ENCODE peak calls at places on chromosomes 13 and 19, in seven cellular contexts. X, I, B, S, E, Q and Y are unnamed samples.

GRCh38 chr13:101098873-101099272 is 317.4 kb downstream of the NALCN start:
- DNase-seq in X (peak), I (no peak), B (peak), S (no peak), E (no peak), Q (no peak), Y (no peak)

GRCh38 chr19:18223860-18224524 is 2.2 kb downstream of the PDE4C start:
- DNase-seq in X (no peak), I (peak), B (no peak), S (no peak), E (no peak), Q (no peak), Y (no peak)

GRCh38 chr19:34171539-34171876 is 796 bp upstream of the LSM14A start:
- DNase-seq in X (peak), I (peak), B (peak), S (no peak), E (no peak), Q (peak), Y (no peak)

GRCh38 chr13:111883571-111884343 is 183.2 kb upstream of the SOX1 start:
- DNase-seq in X (no peak), I (no peak), B (no peak), S (no peak), E (no peak), Q (no peak), Y (no peak)

GRCh38 chr13:45196622-45197021 is 4.2 kb downstream of the KCTD4 start:
- DNase-seq in X (peak), I (peak), B (peak), S (no peak), E (no peak), Q (peak), Y (no peak)

GRCh38 chr19:17784201-17785008 is 10.5 kb upstream of the B3GNT3 start:
- DNase-seq in X (peak), I (peak), B (peak), S (peak), E (peak), Q (no peak), Y (no peak)

GRCh38 chr13:74171621-74172020 is 37.4 kb upstream of the KLF12 start:
- DNase-seq in X (no peak), I (no peak), B (no peak), S (no peak), E (no peak), Q (no peak), Y (no peak)

GRCh38 chr13:41064493-41064892 is 3.2 kb downstream of the WBP4 start:
- DNase-seq in X (peak), I (peak), B (no peak), S (no peak), E (no peak), Q (peak), Y (peak)

GRCh38 chr13:43784491-43784890 is 2.3 kb downstream of the ENOX1 start:
- DNase-seq in X (no peak), I (no peak), B (no peak), S (no peak), E (no peak), Q (no peak), Y (no peak)

GRCh38 chr19:30453768-30454167 is 81.6 kb downstream of the ZNF536 start:
- DNase-seq in X (no peak), I (no peak), B (no peak), S (no peak), E (no peak), Q (no peak), Y (no peak)

GRCh38 chr19:3595521-3596061 is 10.3 kb downstream of the GIPC3 start:
- DNase-seq in X (no peak), I (no peak), B (no peak), S (no peak), E (no peak), Q (no peak), Y (no peak)

GRCh38 chr13:78680064-78680463 is 21.1 kb upstream of the OBI1 start:
- DNase-seq in X (no peak), I (no peak), B (no peak), S (no peak), E (no peak), Q (no peak), Y (no peak)

GRCh38 chr13:104854007-104854406 is 1681.5 kb downstream of the EFNB2 start:
- DNase-seq in X (no peak), I (no peak), B (no peak), S (no peak), E (no peak), Q (no peak), Y (no peak)

GRCh38 chr19:18364826-18365528 is 21.0 kb upstream of the GDF15 start:
- DNase-seq in X (peak), I (peak), B (peak), S (no peak), E (peak), Q (peak), Y (peak)

GRCh38 chr13:51134763-51135365 is 23.8 kb upstream of the C13orf42 start:
- DNase-seq in X (no peak), I (no peak), B (no peak), S (no peak), E (no peak), Q (no peak), Y (no peak)

GRCh38 chr19:45094707-45095106 is 1.7 kb downstream of the PPP1R37 start:
- DNase-seq in X (no peak), I (no peak), B (no peak), S (no peak), E (no peak), Q (no peak), Y (no peak)

GRCh38 chr19:7000816-7001215 is 20.4 kb downstream of the MBD3L2B start:
- DNase-seq in X (no peak), I (no peak), B (no peak), S (no peak), E (no peak), Q (no peak), Y (no peak)

GRCh38 chr19:7739801-7740659 is 7.3 kb downstream of the CD209 start:
- DNase-seq in X (no peak), I (no peak), B (no peak), S (no peak), E (no peak), Q (no peak), Y (no peak)

GRCh38 chr19:862529-863304 is 3.3 kb downstream of the CFD start:
- DNase-seq in X (peak), I (peak), B (peak), S (no peak), E (peak), Q (peak), Y (no peak)

GRCh38 chr19:5687360-5688198 is 2.5 kb upstream of the RPL36 start:
- DNase-seq in X (no peak), I (no peak), B (no peak), S (no peak), E (no peak), Q (no peak), Y (no peak)

GRCh38 chr13:111880185-111880584 is 186.8 kb upstream of the SOX1 start:
- DNase-seq in X (no peak), I (no peak), B (no peak), S (no peak), E (no peak), Q (no peak), Y (no peak)

GRCh38 chr13:60369242-60369641 is 27.8 kb upstream of the TDRD3 start:
- DNase-seq in X (peak), I (peak), B (no peak), S (no peak), E (no peak), Q (no peak), Y (no peak)

GRCh38 chr13:100508996-100509395 is 79.6 kb downstream of the GGACT start:
- DNase-seq in X (no peak), I (no peak), B (no peak), S (no peak), E (no peak), Q (no peak), Y (no peak)

GRCh38 chr19:48961051-48961649 is 4.0 kb upstream of the FTL start:
- DNase-seq in X (no peak), I (no peak), B (no peak), S (no peak), E (no peak), Q (no peak), Y (no peak)

GRCh38 chr19:815079-815774 is 6.5 kb downstream of the PLPPR3 start:
- DNase-seq in X (no peak), I (no peak), B (no peak), S (no peak), E (no peak), Q (no peak), Y (no peak)

GRCh38 chr13:40490086-40490723 is 176.2 kb downstream of the FOXO1 start:
- DNase-seq in X (no peak), I (no peak), B (no peak), S (no peak), E (no peak), Q (no peak), Y (no peak)

GRCh38 chr19:934865-935422 is 9.1 kb downstream of the ARID3A start:
- DNase-seq in X (peak), I (peak), B (no peak), S (peak), E (peak), Q (peak), Y (no peak)

GRCh38 chr13:44197791-44198770 is 175.5 kb upstream of the SERP2 start:
- DNase-seq in X (peak), I (peak), B (peak), S (no peak), E (no peak), Q (no peak), Y (peak)

GRCh38 chr19:18898081-18898532 is 2.1 kb upstream of the CERS1 start:
- DNase-seq in X (no peak), I (no peak), B (no peak), S (no peak), E (no peak), Q (no peak), Y (no peak)

GRCh38 chr13:75195479-75196111 is 286.4 kb downstream of the TBC1D4 start:
- DNase-seq in X (no peak), I (peak), B (peak), S (no peak), E (no peak), Q (no peak), Y (no peak)

GRCh38 chr19:49441210-49441959 is at the start of gene SLC17A7:
- DNase-seq in X (no peak), I (no peak), B (no peak), S (no peak), E (no peak), Q (no peak), Y (no peak)

GRCh38 chr13:52411629-52412028 is 5.7 kb upstream of the THSD1 start:
- DNase-seq in X (peak), I (no peak), B (peak), S (no peak), E (no peak), Q (peak), Y (peak)

GRCh38 chr13:78183737-78184136 is 265.1 kb upstream of the EDNRB start:
- DNase-seq in X (peak), I (peak), B (no peak), S (no peak), E (no peak), Q (no peak), Y (no peak)

GRCh38 chr19:8973501-8974091 is 36.6 kb downstream of the MUC16 start:
- DNase-seq in X (no peak), I (peak), B (peak), S (no peak), E (no peak), Q (no peak), Y (no peak)

GRCh38 chr19:19597809-19598306 is 20.6 kb downstream of the PBX4 start:
- DNase-seq in X (no peak), I (no peak), B (no peak), S (no peak), E (no peak), Q (no peak), Y (no peak)

GRCh38 chr13:31234729-31235128 is 35.0 kb downstream of the B3GLCT start:
- DNase-seq in X (no peak), I (peak), B (no peak), S (no peak), E (no peak), Q (no peak), Y (no peak)

GRCh38 chr13:110646442-110647364 is 31.4 kb downstream of the NAXD start:
- DNase-seq in X (no peak), I (no peak), B (no peak), S (no peak), E (no peak), Q (no peak), Y (no peak)

GRCh38 chr13:109249780-109250528 is 536.4 kb downstream of the IRS2 start:
- DNase-seq in X (no peak), I (no peak), B (no peak), S (no peak), E (no peak), Q (no peak), Y (no peak)

DNA sequence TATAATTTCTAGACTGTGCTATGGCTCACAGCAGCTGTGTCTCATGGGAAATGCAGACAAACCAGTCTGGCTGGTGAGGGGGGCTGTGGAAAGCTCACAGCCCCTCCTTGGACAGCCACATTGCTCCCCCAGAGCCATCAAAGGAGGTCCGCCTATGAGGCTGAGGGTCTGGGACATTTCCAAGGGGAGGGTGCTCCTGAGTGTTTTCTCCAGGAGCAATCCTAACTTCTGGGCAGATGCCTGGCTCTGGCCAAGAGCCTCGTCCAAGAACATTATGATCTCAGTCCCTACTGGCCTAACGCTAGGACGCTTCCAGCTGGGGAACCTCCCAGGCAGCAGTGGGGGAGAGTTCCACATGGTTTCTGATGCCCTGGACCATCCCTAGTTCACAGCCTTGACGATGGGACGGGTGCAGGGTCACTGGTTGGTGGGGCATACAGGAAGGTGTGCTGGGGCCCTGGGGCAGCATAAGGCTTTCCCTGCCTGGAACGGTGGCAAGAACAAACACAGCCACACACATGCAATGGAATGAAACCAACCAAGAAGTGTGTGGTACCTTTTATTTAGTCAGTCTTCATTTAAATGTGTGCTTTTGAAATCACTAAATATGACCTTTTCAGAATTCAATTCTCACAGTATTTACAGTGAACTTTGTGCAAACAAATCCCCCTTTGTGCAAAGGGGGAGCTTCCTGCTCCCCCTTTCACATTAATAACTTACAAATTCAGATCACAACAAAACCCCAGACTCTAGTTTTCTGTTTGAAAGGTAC is 60.6 kb downstream of the CDADC1 start:
- DNase-seq in X (peak), I (peak), B (peak), S (peak), E (peak), Q (peak), Y (no peak)
- TF ChIP-seq CTCF in X (no peak), I (no peak), B (no peak), S (no peak), E (no peak), Q (no peak), Y (no peak)

GRCh38 chr19:2331601-2332246 is 3.2 kb downstream of the SPPL2B start:
- DNase-seq in X (no peak), I (no peak), B (no peak), S (no peak), E (no peak), Q (no peak), Y (no peak)
- H3K4me3 ChIP-seq in X (no peak), I (no peak), B (no peak), S (no peak), E (no peak), Q (no peak), Y (no peak)

GRCh38 chr19:10979950-10980349 is 19.1 kb downstream of the SMARCA4 start:
- DNase-seq in X (no peak), I (no peak), B (no peak), S (peak), E (no peak), Q (no peak), Y (no peak)
- TF ChIP-seq CTCF in X (no peak), I (no peak), B (no peak), S (no peak), E (no peak), Q (no peak), Y (no peak)

GRCh38 chr13:36131215-36131930 is at the start of gene DCLK1:
- DNase-seq in X (no peak), I (peak), B (peak), S (peak), E (no peak), Q (no peak), Y (no peak)

GRCh38 chr13:36133950-36134349 is 2.8 kb upstream of the DCLK1 start:
- DNase-seq in X (no peak), I (peak), B (no peak), S (no peak), E (no peak), Q (no peak), Y (no peak)

GRCh38 chr13:36130168-36130541 is 1.0 kb downstream of the DCLK1 start:
- DNase-seq in X (no peak), I (no peak), B (no peak), S (no peak), E (no peak), Q (no peak), Y (no peak)

GRCh38 chr13:36130542-36131214 is 504 bp downstream of the DCLK1 start:
- DNase-seq in X (no peak), I (peak), B (no peak), S (peak), E (no peak), Q (no peak), Y (no peak)

DNA sequence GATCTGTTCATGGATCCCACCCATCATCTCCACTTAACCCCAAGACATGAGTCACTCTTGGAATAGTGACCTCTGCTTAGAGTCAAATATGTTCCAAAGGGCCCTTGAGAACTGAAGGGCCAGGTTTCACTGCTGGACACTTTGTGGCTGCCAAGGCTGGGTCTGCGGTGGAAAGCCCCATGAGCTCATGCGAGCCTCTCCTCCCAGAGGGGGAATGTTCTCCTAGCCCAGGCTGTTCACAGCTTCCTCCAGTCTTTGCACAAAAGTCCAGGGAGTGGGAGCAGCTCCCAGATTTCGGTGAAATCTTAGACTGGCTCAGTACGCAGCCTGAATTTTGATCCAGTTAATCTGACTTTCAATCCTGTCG is 732 bp upstream of the DCLK1 start:
- DNase-seq in X (no peak), I (peak), B (peak), S (no peak), E (no peak), Q (no peak), Y (no peak)
- H3K4me3 ChIP-seq in X (no peak), I (no peak), B (no peak), S (peak), E (peak), Q (peak), Y (no peak)

GRCh38 chr19:2561221-2561620 is 85.3 kb downstream of the GADD45B start:
- DNase-seq in X (no peak), I (no peak), B (no peak), S (no peak), E (no peak), Q (no peak), Y (no peak)

GRCh38 chr19:2558543-2558942 is 82.6 kb downstream of the GADD45B start:
- DNase-seq in X (no peak), I (no peak), B (no peak), S (no peak), E (no peak), Q (no peak), Y (no peak)

GRCh38 chr19:2560369-2560768 is 84.4 kb downstream of the GADD45B start:
- DNase-seq in X (no peak), I (no peak), B (no peak), S (no peak), E (no peak), Q (no peak), Y (no peak)

GRCh38 chr19:2557093-2557440 is 81.1 kb downstream of the GADD45B start:
- DNase-seq in X (no peak), I (no peak), B (no peak), S (no peak), E (no peak), Q (no peak), Y (no peak)

GRCh38 chr19:2561895-2562294 is 86.0 kb downstream of the GADD45B start:
- DNase-seq in X (no peak), I (no peak), B (no peak), S (no peak), E (no peak), Q (no peak), Y (no peak)
- TF ChIP-seq CTCF in X (no peak), I (no peak), B (no peak), S (no peak), E (no peak), Q (no peak), Y (no peak)

DNA sequence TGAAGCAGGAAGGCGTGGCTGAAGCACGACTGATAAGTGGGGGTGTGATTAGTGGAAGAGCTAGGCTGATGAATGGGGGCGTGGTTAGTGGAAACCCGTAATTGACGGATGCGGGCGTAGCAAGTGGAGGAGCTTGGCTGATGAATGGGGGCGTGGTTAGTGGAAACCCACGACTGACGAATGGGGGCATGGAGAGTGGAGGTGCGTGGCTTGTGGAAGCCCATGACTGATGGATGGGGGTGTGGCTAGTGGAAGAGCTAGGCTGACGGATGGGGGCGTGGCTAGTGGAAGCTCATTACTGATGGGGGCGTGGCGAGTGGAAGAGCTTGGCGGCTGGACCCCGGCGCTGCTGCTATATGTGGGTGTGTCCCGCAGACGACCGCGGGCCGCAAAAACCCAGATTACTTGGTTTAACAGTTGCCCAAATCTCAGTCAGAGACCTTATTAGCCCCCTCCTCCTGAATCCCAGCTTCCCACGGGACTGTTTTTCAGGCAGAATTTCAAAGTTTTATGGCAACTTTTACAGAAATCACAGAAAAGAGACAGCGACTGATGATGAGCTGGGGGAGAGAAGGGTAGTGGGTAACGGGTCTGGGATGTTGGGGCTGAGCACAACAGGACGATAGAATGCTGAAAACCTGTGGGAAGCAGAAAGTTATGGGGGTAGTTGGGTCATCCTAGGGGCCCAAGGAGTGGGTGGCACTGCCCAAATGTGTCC is 9.0 kb upstream of the MEIS3 start:
- DNase-seq in X (peak), I (peak), B (peak), S (peak), E (peak), Q (peak), Y (peak)
- H3K4me3 ChIP-seq in X (peak), I (peak), B (peak), S (peak), E (peak), Q (peak), Y (peak)

GRCh38 chr19:43503501-43504425 is 783 bp downstream of the PHLDB3 start:
- DNase-seq in X (peak), I (peak), B (peak), S (peak), E (peak), Q (peak), Y (peak)
- TF ChIP-seq CTCF in X (peak), I (no peak), B (no peak), S (peak), E (no peak), Q (no peak), Y (no peak)

DNA sequence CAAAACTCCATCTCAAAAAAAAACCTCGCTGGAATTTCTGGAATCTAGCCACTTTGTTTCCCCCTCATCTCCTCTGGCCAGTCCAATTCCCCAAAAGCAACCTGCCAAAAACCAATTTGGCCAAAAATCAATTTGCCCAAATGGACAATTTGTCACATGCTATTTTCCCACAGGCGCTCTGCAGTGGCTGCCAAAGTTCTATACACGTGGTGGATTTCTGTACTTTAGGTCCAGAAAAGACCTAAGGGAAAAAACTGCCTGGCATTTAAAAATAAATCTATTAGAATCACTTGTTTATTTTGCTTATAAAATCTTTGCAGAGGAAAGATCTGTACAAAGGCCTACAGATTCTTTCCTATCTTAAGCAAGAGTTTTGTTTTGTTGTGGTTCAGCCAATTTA is 79.4 kb downstream of the MAP4K1 start:
- DNase-seq in X (no peak), I (no peak), B (no peak), S (no peak), E (no peak), Q (no peak), Y (no peak)
- H3K4me3 ChIP-seq in X (no peak), I (no peak), B (no peak), S (no peak), E (no peak), Q (no peak), Y (no peak)